ENCODE peak calls at places on chromosomes 3 and 15, in five cellular contexts. T, O, U, J and K are unnamed samples.

GRCh38 chr3:4413467-4413866 is 53.6 kb downstream of the SUMF1 start:
- DNase-seq in T (peak), O (no peak), U (no peak), J (no peak), K (no peak)

GRCh38 chr3:193330500-193331204 is 47.9 kb downstream of the ATP13A5 start:
- DNase-seq in T (no peak), O (no peak), U (no peak), J (no peak), K (no peak)

GRCh38 chr3:39428745-39429201 is 22.3 kb downstream of the RPSA start:
- DNase-seq in T (no peak), O (peak), U (peak), J (no peak), K (no peak)

GRCh38 chr3:48400824-48401433 is 28.9 kb downstream of the FBXW12 start:
- DNase-seq in T (peak), O (no peak), U (peak), J (peak), K (peak)

GRCh38 chr3:24156466-24156865 is 211.4 kb downstream of the NR1D2 start:
- DNase-seq in T (peak), O (no peak), U (peak), J (no peak), K (peak)

GRCh38 chr15:65856821-65857455 is 12.4 kb upstream of the RAB11A start:
- DNase-seq in T (peak), O (peak), U (peak), J (peak), K (peak)

GRCh38 chr3:45513041-45513440 is 81.5 kb upstream of the LIMD1 start:
- DNase-seq in T (no peak), O (no peak), U (no peak), J (no peak), K (no peak)

GRCh38 chr3:188037116-188037718 is 116.7 kb upstream of the LPP start:
- DNase-seq in T (peak), O (no peak), U (peak), J (no peak), K (peak)

GRCh38 chr3:179943097-179943880 is 93.4 kb downstream of the PEX5L start:
- DNase-seq in T (no peak), O (no peak), U (no peak), J (no peak), K (no peak)

GRCh38 chr3:23740517-23741402 is 65.0 kb upstream of the UBE2E1 start:
- DNase-seq in T (peak), O (no peak), U (peak), J (peak), K (no peak)

GRCh38 chr3:37400945-37401344 is 226.6 kb upstream of the LRRFIP2 start:
- DNase-seq in T (no peak), O (no peak), U (peak), J (no peak), K (no peak)

GRCh38 chr15:101489236-101489632 is 273 bp downstream of the PCSK6 start:
- DNase-seq in T (no peak), O (peak), U (peak), J (no peak), K (peak)

GRCh38 chr3:43796041-43796596 is 105.4 kb downstream of the ABHD5 start:
- DNase-seq in T (no peak), O (no peak), U (no peak), J (no peak), K (no peak)

GRCh38 chr3:48409291-48410201 is 20.3 kb downstream of the PLXNB1 start:
- DNase-seq in T (no peak), O (peak), U (no peak), J (no peak), K (no peak)

GRCh38 chr15:77860101-77860691 is 217.3 kb downstream of the TBC1D2B start:
- DNase-seq in T (no peak), O (no peak), U (no peak), J (no peak), K (no peak)

GRCh38 chr15:32747886-32748285 is 30.1 kb downstream of the GREM1 start:
- DNase-seq in T (peak), O (no peak), U (no peak), J (no peak), K (no peak)

GRCh38 chr3:10927551-10927950 is 65.0 kb upstream of the SLC6A1 start:
- DNase-seq in T (no peak), O (no peak), U (no peak), J (no peak), K (no peak)

GRCh38 chr3:2652416-2652815 is 457.8 kb downstream of the IL5RA start:
- DNase-seq in T (no peak), O (no peak), U (no peak), J (no peak), K (no peak)